ENCODE peak calls at places on chromosome 2, in five cellular contexts. M, W, S, R and P are unnamed samples.

GRCh38 chr2:240432820-240433801 is 2.4 kb upstream of the GPC1 start:
- DNase-seq in M (no peak), S (no peak), R (no peak), W (no peak), P (no peak)

GRCh38 chr2:215770668-215771067 is 242.7 kb downstream of the MREG start:
- DNase-seq in S (no peak), R (no peak), W (no peak), M (no peak), P (no peak)

GRCh38 chr2:11446733-11447248 is 19.2 kb downstream of the E2F6 start:
- DNase-seq in M (peak; percentile 10), R (peak; percentile 39), S (no peak), W (peak; percentile 56), P (peak; percentile 54)

GRCh38 chr2:232512557-232512956 is 7.6 kb upstream of the PRSS56 start:
- DNase-seq in M (no peak), W (no peak), R (no peak), S (no peak), P (no peak)

GRCh38 chr2:74387346-74387745 is 7.2 kb upstream of the DCTN1 start:
- DNase-seq in W (no peak), M (no peak), S (no peak), R (no peak), P (no peak)

GRCh38 chr2:95390881-95391321 is 11.6 kb upstream of the FAHD2A start:
- DNase-seq in R (no peak), S (no peak), M (no peak), W (no peak), P (no peak)

GRCh38 chr2:25479761-25480160 is 138.0 kb upstream of the DNMT3A start:
- DNase-seq in W (no peak), S (no peak), M (no peak), R (no peak), P (no peak)

GRCh38 chr2:188134241-188134640 is 157.4 kb upstream of the GULP1 start:
- DNase-seq in S (no peak), R (no peak), M (no peak), W (no peak), P (no peak)

GRCh38 chr2:202918860-202919259 is 6.8 kb downstream of the CARF start:
- DNase-seq in S (no peak), M (no peak), R (no peak), W (no peak), P (no peak)

GRCh38 chr2:200765995-200766660 is 45.6 kb upstream of the BZW1 start:
- DNase-seq in S (no peak), W (no peak), M (no peak), R (no peak), P (no peak)

GRCh38 chr2:25247792-25248512 is 79.6 kb upstream of the POMC start:
- DNase-seq in S (no peak), R (no peak), W (no peak), M (no peak), P (no peak)

GRCh38 chr2:237685408-237685807 is 58.0 kb downstream of the LRRFIP1 start:
- DNase-seq in R (no peak), M (no peak), S (no peak), W (no peak), P (no peak)